ENCODE peak calls at places on chromosomes 6 and 20, in four cellular contexts. X is CD8-positive, alpha-beta memory T cell; U is pancreas; R is IMR-90. E is an unnamed sample.

GRCh38 chr6:37840143-37840939 is 20.8 kb downstream of the ZFAND3 start:
- DNase-seq in U (no peak), R (no peak), X (no peak), E (no peak)

GRCh38 chr20:2692036-2692885 is at the start of gene EBF4:
- DNase-seq in R (no peak), U (peak; percentile 50), X (peak; percentile 22), E (peak; percentile 13)

GRCh38 chr6:72761767-72762166 is 139.9 kb downstream of the KCNQ5 start:
- DNase-seq in R (no peak), U (no peak), X (no peak), E (no peak)

GRCh38 chr6:35729349-35729678 is 7.5 kb upstream of the ARMC12 start:
- DNase-seq in X (no peak), R (no peak), U (no peak), E (no peak)

GRCh38 chr20:49310695-49311094 is 32.8 kb upstream of the ZNFX1 start:
- DNase-seq in U (no peak), X (no peak), R (peak; percentile 19), E (no peak)

GRCh38 chr20:19867940-19868371 is 109.9 kb downstream of the RIN2 start:
- DNase-seq in X (no peak), R (no peak), U (peak; percentile 26), E (no peak)

GRCh38 chr6:35148167-35148741 is 7.1 kb upstream of the TCP11 start:
- DNase-seq in U (no peak), R (peak; percentile 77), X (no peak), E (no peak)

GRCh38 chr20:43586641-43587040 is 4.1 kb upstream of the IFT52 start:
- DNase-seq in X (no peak), U (no peak), R (no peak), E (no peak)

GRCh38 chr20:25865715-25866656 is 169.3 kb upstream of the ZNF337 start:
- DNase-seq in X (peak; percentile 67), R (peak; percentile 41), U (peak; percentile 69), E (peak; percentile 78)

GRCh38 chr6:19478992-19479391 is 358.2 kb upstream of the ID4 start:
- DNase-seq in R (peak; percentile 11), X (no peak), U (no peak), E (no peak)

GRCh38 chr20:23084845-23085355 is 1.2 kb downstream of the CD93 start:
- DNase-seq in U (no peak), X (no peak), R (no peak), E (no peak)
- H3K4me1 ChIP-seq in U (no peaks in the 10 kb centered on the region), X (no peaks in the 10 kb centered on the region), R (no peaks in the 10 kb centered on the region), E (no peaks in the 10 kb centered on the region)

DNA sequence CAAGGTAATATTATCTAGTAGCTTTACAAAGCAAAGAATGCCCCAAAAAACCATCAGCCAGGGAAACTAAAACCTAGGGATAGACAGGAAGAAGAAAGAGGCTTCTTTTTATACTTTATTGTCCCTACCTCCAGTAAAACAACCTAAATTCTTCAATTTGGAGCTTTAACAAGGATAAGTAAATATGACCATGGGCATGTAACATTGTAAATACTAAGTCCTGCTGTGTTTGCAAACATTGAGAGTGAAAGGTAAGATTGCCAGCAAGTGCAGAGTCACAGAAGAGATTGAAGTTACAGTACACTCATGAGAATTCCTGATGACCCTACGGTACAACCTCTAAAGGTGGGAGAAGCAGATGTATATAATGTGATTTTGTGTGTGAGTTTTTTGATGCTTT is 117.2 kb downstream of the FOXO3 start:
- DNase-seq in U (no peak), R (no peak), X (no peak), E (no peak)
- H3K4me1 ChIP-seq in U (peaks cover 35% of the 10 kb centered on the region), R (peaks cover 20% of the 10 kb centered on the region), X (no peaks in the 10 kb centered on the region), E (no peaks in the 10 kb centered on the region)

DNA sequence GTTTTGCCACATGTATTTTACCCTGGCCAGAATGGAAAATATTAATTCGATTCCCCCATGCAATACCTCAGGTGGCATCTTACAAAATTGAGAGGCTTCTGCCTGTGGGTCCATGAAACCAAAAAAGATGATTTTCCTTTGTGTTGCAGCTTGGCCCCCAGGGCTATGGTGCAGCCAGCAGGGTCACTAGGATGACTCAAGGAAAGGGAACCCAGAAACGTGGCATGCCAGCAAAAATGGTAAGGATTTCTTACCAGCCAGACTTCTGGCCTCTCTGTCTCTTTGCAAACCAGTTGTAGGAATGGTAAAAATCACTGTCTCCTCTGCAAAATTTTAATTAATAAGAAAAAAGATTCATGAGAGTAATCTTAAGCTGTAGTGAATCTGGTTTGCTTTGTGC is 11.6 kb upstream of the TAAR9 start:
- DNase-seq in R (no peak), U (no peak), X (no peak), E (no peak)
- H3K4me1 ChIP-seq in R (no peaks in the 10 kb centered on the region), U (no peaks in the 10 kb centered on the region), X (no peaks in the 10 kb centered on the region), E (no peaks in the 10 kb centered on the region)

GRCh38 chr6:105430685-105431084 is 27.8 kb upstream of the PREP start:
- DNase-seq in X (no peak), U (no peak), R (no peak), E (no peak)
- H3K4me1 ChIP-seq in X (no peaks in the 10 kb centered on the region), U (no peaks in the 10 kb centered on the region), R (peaks cover 23% of the 10 kb centered on the region), E (no peaks in the 10 kb centered on the region)